ENCODE peak calls at places on chromosomes 7 and 10, in six cellular contexts. J is A549; T is stimulated activated CD4-positive, alpha-beta T cell treated with anti-CD3 and anti-CD28 coated beads, Interleukin-4, amount 100 ng/mL, for 4 hours; I is CD8-positive, alpha-beta memory T cell; B is NCI-H1436 treated with DMSO at 0.1 percent for 48 hours; D is NAMALWA. Y is an unnamed sample.

GRCh38 chr7:20559883-20560282 is 55.6 kb upstream of the ABCB5 start:
- DNase-seq in D (no peak), T (no peak), I (no peak), B (no peak), J (no peak), Y (no peak)

GRCh38 chr10:62699148-62699547 is 105.4 kb upstream of the ADO start:
- DNase-seq in D (no peak), T (no peak), J (no peak), B (no peak), I (no peak), Y (no peak)

GRCh38 chr10:132970641-132971438 is 28.5 kb upstream of the CFAP46 start:
- DNase-seq in I (no peak), B (no peak), D (no peak), J (no peak), T (no peak), Y (no peak)

GRCh38 chr7:16004661-16005060 is 318.2 kb upstream of the MEOX2 start:
- DNase-seq in B (no peak), D (no peak), I (no peak), J (no peak), T (no peak), Y (no peak)

GRCh38 chr10:88991161-88991899 is 732 bp downstream of the FAS start:
- DNase-seq in B (no peak), T (peak), J (peak), D (peak), I (peak), Y (peak)

GRCh38 chr7:157973971-157974677 is 613.5 kb downstream of the PTPRN2 start:
- DNase-seq in T (no peak), J (no peak), D (no peak), B (no peak), I (no peak), Y (no peak)

GRCh38 chr7:5526190-5527037 is 102.8 kb upstream of the TNRC18 start:
- DNase-seq in D (no peak), T (peak), I (peak), B (no peak), J (no peak), Y (no peak)

GRCh38 chr10:102704915-102705314 is 9.3 kb downstream of the ARL3 start:
- DNase-seq in T (no peak), I (no peak), D (no peak), J (no peak), B (no peak), Y (peak)

GRCh38 chr10:100728928-100729876 is 16.2 kb upstream of the PAX2 start:
- DNase-seq in T (no peak), I (no peak), B (no peak), J (peak), D (no peak), Y (no peak)

GRCh38 chr10:1396236-1396635 is 340.1 kb downstream of the WDR37 start:
- DNase-seq in T (no peak), J (no peak), D (no peak), B (no peak), I (no peak), Y (no peak)

GRCh38 chr10:35236739-35237138 is 99.6 kb upstream of the CCNY start:
- DNase-seq in D (no peak), T (no peak), B (no peak), I (no peak), J (peak), Y (no peak)

GRCh38 chr10:131219955-131220489 is 91.5 kb downstream of the TCERG1L start:
- DNase-seq in T (no peak), B (no peak), J (no peak), D (no peak), I (peak), Y (no peak)

GRCh38 chr10:62433181-62433692 is 59.1 kb downstream of the ZNF365 start:
- DNase-seq in T (peak), B (no peak), I (no peak), J (peak), D (no peak), Y (peak)

GRCh38 chr10:1737222-1738061 is at the start of gene ADARB2:
- DNase-seq in I (no peak), B (peak), T (peak), J (no peak), D (no peak), Y (peak)

GRCh38 chr10:61398730-61399129 is 54.5 kb downstream of the TMEM26 start:
- DNase-seq in B (no peak), D (no peak), J (no peak), I (no peak), T (no peak), Y (no peak)